ENCODE peak calls at places on chromosome 2, in eight cellular contexts. B is body of pancreas, K is lower leg skin, L is adrenal gland, J is thyroid gland, M is K562, H is stomach, G is H54. N is an unnamed sample.

GRCh38 chr2:2116657-2117056 is 214.4 kb downstream of the MYT1L start:
- DNase-seq in B (no peak), K (no peak), H (no peak), J (no peak), G (no peak), L (peak; percentile 74), M (no peak), N (no peak)

GRCh38 chr2:65320042-65320711 is 92.5 kb downstream of the ACTR2 start:
- DNase-seq in B (peak; percentile 37), H (no peak), J (no peak), K (no peak), G (peak; percentile 81), M (peak; percentile 46), L (peak; percentile 71), N (no peak)

GRCh38 chr2:38702413-38702812 is 36.5 kb downstream of the GALM start:
- DNase-seq in B (no peak), G (peak; percentile 47), L (peak; percentile 44), H (no peak), M (peak; percentile 60), K (no peak), J (no peak), N (no peak)

GRCh38 chr2:120066708-120067547 is 54.1 kb downstream of the EPB41L5 start:
- DNase-seq in M (no peak), L (no peak), G (no peak), H (no peak), J (no peak), K (no peak), B (peak; percentile 69), N (peak; percentile 67)

GRCh38 chr2:228999326-228999725 is 271.8 kb downstream of the PID1 start:
- DNase-seq in J (no peak), H (no peak), B (no peak), K (no peak), M (no peak), L (no peak), G (no peak), N (no peak)

GRCh38 chr2:218378053-218378452 is 4.0 kb upstream of the SLC11A1 start:
- DNase-seq in J (no peak), B (no peak), H (no peak), G (no peak), M (no peak), K (no peak), L (no peak), N (no peak)

GRCh38 chr2:232415736-232416520 is 9.3 kb downstream of the ALPG start:
- DNase-seq in M (no peak), L (no peak), K (no peak), J (no peak), G (no peak), H (no peak), B (no peak), N (no peak)

GRCh38 chr2:150733219-150733618 is 245.8 kb upstream of the RND3 start:
- DNase-seq in M (no peak), B (no peak), L (no peak), H (no peak), J (no peak), K (no peak), G (no peak), N (no peak)

GRCh38 chr2:135530313-135531230 is at the start of gene ZRANB3:
- DNase-seq in G (peak; percentile 61), K (peak; percentile 96), J (peak; percentile 98), M (peak; percentile 97), L (peak; percentile 99), B (peak; percentile 98), H (peak; percentile 92), N (peak; percentile 97)

GRCh38 chr2:135528006-135528405 is 3.0 kb downstream of the ZRANB3 start:
- DNase-seq in B (no peak), K (no peak), M (no peak), J (no peak), L (no peak), G (no peak), H (no peak), N (no peak)

GRCh38 chr2:135525786-135526185 is 5.2 kb downstream of the ZRANB3 start:
- DNase-seq in B (no peak), G (no peak), M (no peak), L (no peak), H (no peak), K (no peak), J (no peak), N (no peak)

GRCh38 chr2:135532581-135532980 is 1.3 kb downstream of the R3HDM1 start:
- DNase-seq in L (no peak), H (no peak), J (no peak), M (no peak), G (no peak), K (no peak), B (no peak), N (no peak)

DNA sequence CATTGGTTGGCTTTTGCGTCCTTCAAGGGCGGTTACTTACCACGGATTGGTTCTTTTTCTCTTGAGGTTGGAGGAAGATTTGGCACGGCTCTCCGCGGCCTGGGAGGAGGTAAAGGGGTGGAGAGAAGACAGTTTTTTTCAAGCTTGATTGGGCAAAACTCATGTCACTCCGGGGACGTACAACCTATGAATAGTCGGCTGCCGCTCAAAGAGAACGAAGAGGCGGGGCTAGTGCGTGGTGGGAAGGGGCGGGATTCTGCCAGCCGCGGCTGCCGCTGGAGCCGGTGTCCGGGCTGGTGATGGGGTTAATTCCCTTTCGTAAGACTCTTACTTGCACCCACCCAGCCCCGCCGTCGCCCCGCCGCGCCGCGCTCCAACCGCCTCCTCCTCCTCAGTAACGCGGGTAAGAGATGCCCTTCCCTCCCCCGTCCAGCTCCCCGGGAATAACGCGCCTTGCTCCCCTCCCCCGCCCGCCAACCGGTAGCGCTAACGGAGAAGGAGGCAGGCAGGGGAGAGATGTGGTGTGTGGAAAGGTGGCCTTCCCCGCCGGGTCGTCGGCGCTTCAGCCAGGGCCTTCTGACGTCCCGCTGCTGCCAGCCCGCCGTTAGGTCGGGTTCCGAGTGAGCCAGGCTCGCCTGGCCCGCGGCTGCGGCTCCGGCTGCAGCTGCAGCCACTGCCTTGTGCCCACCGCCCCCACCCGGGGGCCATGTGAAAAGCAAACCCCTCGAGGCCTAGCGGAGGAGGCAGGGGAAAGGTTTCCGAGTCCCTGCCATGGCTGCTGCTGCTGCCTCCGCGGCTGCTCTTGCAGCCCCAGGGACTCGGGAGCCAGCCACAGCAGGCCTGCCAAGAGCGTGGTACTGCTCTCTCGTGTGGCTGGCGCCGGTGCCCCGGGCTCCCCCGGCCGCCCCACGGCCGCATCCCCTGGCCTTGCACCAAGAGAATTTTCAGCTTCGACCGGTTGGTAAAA is at the start of gene R3HDM1:
- DNase-seq in J (peak; percentile 98), H (peak; percentile 98), K (peak; percentile 100), B (peak; percentile 100), G (peak; percentile 74), L (peak; percentile 100), M (peak; percentile 99), N (peak; percentile 100)
- TF ChIP-seq POLR2A in J (no peak), H (no peak), K (no peak), B (peak; percentile 52), G (peak; percentile 67), L (no peak), M (peak; percentile 78), N (peak; percentile 29)

GRCh38 chr2:234633581-234634230 is 136.8 kb upstream of the ARL4C start:
- DNase-seq in J (no peak), K (peak; percentile 10), M (no peak), L (no peak), G (no peak), H (no peak), B (no peak), N (peak; percentile 75)
- TF ChIP-seq POLR2A in J (no peak), K (no peak), M (no peak), L (no peak), G (no peak), H (no peak), B (no peak), N (no peak)

DNA sequence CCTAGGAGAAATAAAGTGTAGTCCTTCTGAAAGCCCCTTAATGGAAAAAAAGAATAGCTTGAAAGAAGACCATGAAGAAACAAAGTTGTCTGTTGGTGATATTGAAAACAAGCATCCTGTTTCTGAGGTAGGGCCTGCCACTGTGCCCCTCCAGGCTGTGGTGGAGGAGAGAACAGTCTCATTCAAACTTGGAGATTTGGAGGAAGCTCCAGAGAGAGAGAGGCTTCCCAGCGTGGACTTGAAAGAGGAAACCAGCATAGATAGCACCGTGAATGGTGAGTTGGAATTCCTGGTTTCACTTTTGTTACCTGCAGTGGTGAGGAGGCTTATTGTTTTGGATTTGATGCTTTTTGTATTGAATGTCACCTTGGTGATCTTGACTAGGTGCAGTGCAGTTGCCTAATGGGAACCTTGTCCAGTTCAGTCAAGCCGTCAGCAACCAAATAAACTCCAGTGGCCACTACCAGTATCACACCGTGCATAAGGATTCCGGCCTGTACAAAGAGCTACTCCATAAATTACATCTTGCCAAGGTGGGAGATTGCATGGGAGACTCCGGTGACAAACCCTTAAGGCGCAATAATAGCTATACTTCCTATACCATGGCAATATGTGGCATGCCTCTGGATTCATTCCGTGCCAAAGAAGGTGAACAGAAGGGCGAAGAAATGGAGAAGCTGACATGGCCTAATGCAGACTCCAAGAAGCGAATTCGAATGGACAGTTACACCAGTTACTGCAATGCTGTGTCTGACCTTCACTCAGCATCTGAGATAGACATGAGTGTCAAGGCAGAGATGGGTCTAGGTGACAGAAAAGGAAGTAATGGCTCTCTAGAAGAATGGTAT is 13.3 kb downstream of the SLC20A1 start:
- DNase-seq in G (no peak), J (no peak), H (no peak), L (no peak), M (no peak), K (no peak), B (no peak), N (no peak)
- TF ChIP-seq POLR2A in G (no peak), J (no peak), H (no peak), L (no peak), M (peak; percentile 35), K (no peak), B (no peak), N (no peak)

GRCh38 chr2:85133751-85134254 is 611 bp downstream of the TCF7L1 start:
- DNase-seq in K (peak; percentile 21), G (no peak), M (peak; percentile 35), B (peak; percentile 28), L (peak; percentile 62), H (peak; percentile 33), J (peak; percentile 69), N (peak; percentile 20)

GRCh38 chr2:85134255-85135065 is 1.3 kb downstream of the TCF7L1 start:
- DNase-seq in H (no peak), G (no peak), J (peak; percentile 72), K (no peak), B (peak; percentile 23), M (no peak), L (peak; percentile 55), N (peak; percentile 40)

GRCh38 chr2:85131116-85131515 is 2.1 kb upstream of the TCF7L1 start:
- DNase-seq in M (peak; percentile 18), K (no peak), G (no peak), H (no peak), L (no peak), B (no peak), J (no peak), N (no peak)

GRCh38 chr2:85132392-85132791 is 800 bp upstream of the TCF7L1 start:
- DNase-seq in M (no peak), J (peak; percentile 30), K (no peak), B (peak; percentile 16), L (no peak), H (no peak), G (no peak), N (no peak)

DNA sequence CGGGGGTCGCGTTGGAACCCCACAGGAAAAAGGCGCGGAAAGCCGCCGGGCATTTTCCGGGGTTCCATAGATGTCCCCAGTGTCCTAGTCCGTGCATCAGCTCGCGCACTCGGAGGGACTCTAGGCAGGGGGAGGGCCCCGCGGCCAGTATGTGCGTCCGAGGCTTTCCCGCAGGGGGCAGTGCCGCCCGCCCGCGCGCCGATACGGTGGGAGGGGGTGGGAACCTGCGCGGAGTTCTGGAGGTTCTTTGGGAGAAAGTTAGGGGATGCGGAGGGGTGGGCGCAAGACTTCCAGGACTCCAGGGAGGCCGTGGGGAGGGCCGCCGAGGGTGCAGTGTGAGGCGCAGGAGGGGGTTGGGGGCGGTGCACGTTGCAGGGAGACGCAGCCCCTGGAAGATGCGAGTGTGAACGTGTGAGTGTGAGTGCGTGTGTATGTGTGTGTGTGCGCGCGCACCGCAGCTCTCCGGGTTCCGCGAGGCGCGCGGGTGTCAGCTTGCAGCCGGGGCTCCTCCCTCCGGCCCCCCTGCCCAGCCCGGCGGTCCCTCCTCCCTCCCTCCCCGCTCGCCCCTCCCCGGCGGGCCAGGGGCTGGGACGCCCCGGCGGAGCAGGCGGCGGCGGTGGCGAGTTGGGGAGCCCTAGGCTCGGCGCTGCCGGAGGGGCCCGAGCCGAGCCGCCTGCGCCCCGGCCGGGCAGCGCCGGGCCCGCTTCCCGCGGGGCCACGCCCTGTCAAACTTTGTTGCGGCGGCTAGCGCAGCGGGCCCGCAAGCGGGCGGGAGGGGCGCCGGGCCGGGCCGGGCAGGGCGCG is at the start of gene TCF7L1:
- DNase-seq in G (peak; percentile 92), B (peak; percentile 77), H (peak; percentile 55), J (peak; percentile 92), L (peak; percentile 83), M (peak; percentile 65), K (peak; percentile 66), N (peak; percentile 82)
- TF ChIP-seq POLR2A in G (no peak), B (no peak), H (no peak), J (peak; percentile 63), L (no peak), M (no peak), K (no peak), N (peak; percentile 41)